ENCODE peak calls at places on chromosomes 11 and 22, in ten cellular contexts. One of them, this sample, is unnamed.

GRCh38 chr11:6427516-6427915 is 8.6 kb upstream of the APBB1 start:
- DNase-seq in stimulated activated CD4-positive, alpha-beta T cell treated with anti-CD3 and anti-CD28 coated beads, Interleukin-1b, Interleukin-23, amount 100 ng/mL, for 48 hours: no peak
- DNase-seq in nucleus accumbens: no peak
- DNase-seq in 8988T: no peak
- DNase-seq in NCI-H460: no peak
- DNase-seq in ecto neural progenitor cell: no peak
- DNase-seq in cortex of kidney: no peak
- DNase-seq in H1: no peak
- DNase-seq in B cell: no peak
- DNase-seq in HFFc6: no peak
- DNase-seq in this sample: no peak

GRCh38 chr11:64591257-64592233 is 525 bp downstream of the SLC22A12 start:
- DNase-seq in NCI-H460: no peak
- DNase-seq in nucleus accumbens: no peak
- DNase-seq in stimulated activated CD4-positive, alpha-beta T cell treated with anti-CD3 and anti-CD28 coated beads, Interleukin-1b, Interleukin-23, amount 100 ng/mL, for 48 hours: no peak
- DNase-seq in HFFc6: no peak
- DNase-seq in 8988T: no peak
- DNase-seq in H1: no peak
- DNase-seq in ecto neural progenitor cell: no peak
- DNase-seq in B cell: no peak
- DNase-seq in cortex of kidney: no peak
- DNase-seq in this sample: no peak

GRCh38 chr11:131999084-131999483 is 628.7 kb downstream of the NTM start:
- DNase-seq in cortex of kidney: no peak
- DNase-seq in stimulated activated CD4-positive, alpha-beta T cell treated with anti-CD3 and anti-CD28 coated beads, Interleukin-1b, Interleukin-23, amount 100 ng/mL, for 48 hours: no peak
- DNase-seq in HFFc6: peak
- DNase-seq in ecto neural progenitor cell: no peak
- DNase-seq in nucleus accumbens: peak
- DNase-seq in 8988T: no peak
- DNase-seq in NCI-H460: no peak
- DNase-seq in H1: no peak
- DNase-seq in B cell: no peak
- DNase-seq in this sample: no peak

GRCh38 chr11:61154528-61154927 is 6.7 kb downstream of the VPS37C start:
- DNase-seq in HFFc6: no peak
- DNase-seq in NCI-H460: no peak
- DNase-seq in cortex of kidney: no peak
- DNase-seq in B cell: no peak
- DNase-seq in H1: no peak
- DNase-seq in nucleus accumbens: no peak
- DNase-seq in 8988T: no peak
- DNase-seq in ecto neural progenitor cell: no peak
- DNase-seq in stimulated activated CD4-positive, alpha-beta T cell treated with anti-CD3 and anti-CD28 coated beads, Interleukin-1b, Interleukin-23, amount 100 ng/mL, for 48 hours: no peak
- DNase-seq in this sample: no peak

GRCh38 chr11:129249351-129249750 is 57.2 kb upstream of the ARHGAP32 start:
- DNase-seq in HFFc6: peak
- DNase-seq in 8988T: no peak
- DNase-seq in cortex of kidney: no peak
- DNase-seq in NCI-H460: no peak
- DNase-seq in nucleus accumbens: no peak
- DNase-seq in H1: no peak
- DNase-seq in ecto neural progenitor cell: no peak
- DNase-seq in B cell: no peak
- DNase-seq in stimulated activated CD4-positive, alpha-beta T cell treated with anti-CD3 and anti-CD28 coated beads, Interleukin-1b, Interleukin-23, amount 100 ng/mL, for 48 hours: no peak
- DNase-seq in this sample: peak

GRCh38 chr11:63872833-63873201 is 33.9 kb downstream of the MARK2 start:
- DNase-seq in stimulated activated CD4-positive, alpha-beta T cell treated with anti-CD3 and anti-CD28 coated beads, Interleukin-1b, Interleukin-23, amount 100 ng/mL, for 48 hours: no peak
- DNase-seq in HFFc6: no peak
- DNase-seq in NCI-H460: no peak
- DNase-seq in ecto neural progenitor cell: no peak
- DNase-seq in nucleus accumbens: no peak
- DNase-seq in 8988T: no peak
- DNase-seq in B cell: no peak
- DNase-seq in H1: no peak
- DNase-seq in cortex of kidney: no peak
- DNase-seq in this sample: no peak

GRCh38 chr11:63920870-63921417 is 4.0 kb upstream of the RCOR2 start:
- DNase-seq in HFFc6: no peak
- DNase-seq in cortex of kidney: no peak
- DNase-seq in 8988T: peak
- DNase-seq in NCI-H460: no peak
- DNase-seq in ecto neural progenitor cell: peak
- DNase-seq in nucleus accumbens: no peak
- DNase-seq in B cell: peak
- DNase-seq in H1: peak
- DNase-seq in stimulated activated CD4-positive, alpha-beta T cell treated with anti-CD3 and anti-CD28 coated beads, Interleukin-1b, Interleukin-23, amount 100 ng/mL, for 48 hours: peak
- DNase-seq in this sample: no peak

GRCh38 chr22:45202333-45203149 is 38.2 kb downstream of the KIAA0930 start:
- DNase-seq in ecto neural progenitor cell: no peak
- DNase-seq in HFFc6: no peak
- DNase-seq in NCI-H460: no peak
- DNase-seq in stimulated activated CD4-positive, alpha-beta T cell treated with anti-CD3 and anti-CD28 coated beads, Interleukin-1b, Interleukin-23, amount 100 ng/mL, for 48 hours: no peak
- DNase-seq in H1: no peak
- DNase-seq in B cell: no peak
- DNase-seq in nucleus accumbens: no peak
- DNase-seq in cortex of kidney: no peak
- DNase-seq in 8988T: no peak
- DNase-seq in this sample: no peak

GRCh38 chr22:44398791-44399190 is 86.0 kb upstream of the SHISAL1 start:
- DNase-seq in H1: peak
- DNase-seq in cortex of kidney: no peak
- DNase-seq in stimulated activated CD4-positive, alpha-beta T cell treated with anti-CD3 and anti-CD28 coated beads, Interleukin-1b, Interleukin-23, amount 100 ng/mL, for 48 hours: no peak
- DNase-seq in NCI-H460: no peak
- DNase-seq in nucleus accumbens: no peak
- DNase-seq in 8988T: no peak
- DNase-seq in ecto neural progenitor cell: peak
- DNase-seq in B cell: no peak
- DNase-seq in HFFc6: no peak
- DNase-seq in this sample: no peak

GRCh38 chr11:108596701-108597100 is 3.1 kb upstream of the EXPH5 start:
- DNase-seq in nucleus accumbens: no peak
- DNase-seq in 8988T: no peak
- DNase-seq in H1: no peak
- DNase-seq in cortex of kidney: no peak
- DNase-seq in stimulated activated CD4-positive, alpha-beta T cell treated with anti-CD3 and anti-CD28 coated beads, Interleukin-1b, Interleukin-23, amount 100 ng/mL, for 48 hours: no peak
- DNase-seq in B cell: no peak
- DNase-seq in HFFc6: no peak
- DNase-seq in ecto neural progenitor cell: no peak
- DNase-seq in NCI-H460: no peak
- DNase-seq in this sample: peak

GRCh38 chr11:97615541-97615940 is 1225.7 kb downstream of the JRKL start:
- DNase-seq in HFFc6: no peak
- DNase-seq in stimulated activated CD4-positive, alpha-beta T cell treated with anti-CD3 and anti-CD28 coated beads, Interleukin-1b, Interleukin-23, amount 100 ng/mL, for 48 hours: no peak
- DNase-seq in ecto neural progenitor cell: no peak
- DNase-seq in NCI-H460: no peak
- DNase-seq in B cell: no peak
- DNase-seq in nucleus accumbens: no peak
- DNase-seq in H1: no peak
- DNase-seq in 8988T: no peak
- DNase-seq in cortex of kidney: no peak
- DNase-seq in this sample: no peak

GRCh38 chr11:69360606-69361005 is 66.7 kb downstream of the MYEOV start:
- DNase-seq in NCI-H460: no peak
- DNase-seq in stimulated activated CD4-positive, alpha-beta T cell treated with anti-CD3 and anti-CD28 coated beads, Interleukin-1b, Interleukin-23, amount 100 ng/mL, for 48 hours: no peak
- DNase-seq in HFFc6: no peak
- DNase-seq in H1: peak
- DNase-seq in ecto neural progenitor cell: peak
- DNase-seq in 8988T: no peak
- DNase-seq in cortex of kidney: no peak
- DNase-seq in nucleus accumbens: no peak
- DNase-seq in B cell: no peak
- DNase-seq in this sample: no peak

GRCh38 chr22:43186272-43187170 is at the start of gene TTLL12:
- DNase-seq in HFFc6: peak
- DNase-seq in cortex of kidney: no peak
- DNase-seq in nucleus accumbens: peak
- DNase-seq in 8988T: peak
- DNase-seq in B cell: peak
- DNase-seq in ecto neural progenitor cell: peak
- DNase-seq in stimulated activated CD4-positive, alpha-beta T cell treated with anti-CD3 and anti-CD28 coated beads, Interleukin-1b, Interleukin-23, amount 100 ng/mL, for 48 hours: peak
- DNase-seq in NCI-H460: peak
- DNase-seq in H1: no peak
- DNase-seq in this sample: peak

GRCh38 chr11:68353669-68354068 is 41.3 kb downstream of the LRP5 start:
- DNase-seq in 8988T: no peak
- DNase-seq in HFFc6: no peak
- DNase-seq in ecto neural progenitor cell: no peak
- DNase-seq in H1: no peak
- DNase-seq in stimulated activated CD4-positive, alpha-beta T cell treated with anti-CD3 and anti-CD28 coated beads, Interleukin-1b, Interleukin-23, amount 100 ng/mL, for 48 hours: no peak
- DNase-seq in NCI-H460: no peak
- DNase-seq in cortex of kidney: no peak
- DNase-seq in B cell: no peak
- DNase-seq in nucleus accumbens: no peak
- DNase-seq in this sample: no peak

GRCh38 chr22:40040927-40041326 is 46.2 kb downstream of the FAM83F start:
- DNase-seq in nucleus accumbens: peak
- DNase-seq in H1: no peak
- DNase-seq in 8988T: no peak
- DNase-seq in HFFc6: peak
- DNase-seq in B cell: no peak
- DNase-seq in ecto neural progenitor cell: no peak
- DNase-seq in cortex of kidney: no peak
- DNase-seq in stimulated activated CD4-positive, alpha-beta T cell treated with anti-CD3 and anti-CD28 coated beads, Interleukin-1b, Interleukin-23, amount 100 ng/mL, for 48 hours: no peak
- DNase-seq in NCI-H460: no peak
- DNase-seq in this sample: peak

GRCh38 chr22:43859176-43859575 is 3.1 kb downstream of the SULT4A1 start:
- DNase-seq in nucleus accumbens: no peak
- DNase-seq in cortex of kidney: no peak
- DNase-seq in 8988T: no peak
- DNase-seq in HFFc6: no peak
- DNase-seq in ecto neural progenitor cell: no peak
- DNase-seq in stimulated activated CD4-positive, alpha-beta T cell treated with anti-CD3 and anti-CD28 coated beads, Interleukin-1b, Interleukin-23, amount 100 ng/mL, for 48 hours: no peak
- DNase-seq in H1: no peak
- DNase-seq in NCI-H460: no peak
- DNase-seq in B cell: no peak
- DNase-seq in this sample: no peak

GRCh38 chr11:130062030-130062429 is 7.7 kb upstream of the APLP2 start:
- DNase-seq in ecto neural progenitor cell: no peak
- DNase-seq in nucleus accumbens: no peak
- DNase-seq in stimulated activated CD4-positive, alpha-beta T cell treated with anti-CD3 and anti-CD28 coated beads, Interleukin-1b, Interleukin-23, amount 100 ng/mL, for 48 hours: no peak
- DNase-seq in cortex of kidney: no peak
- DNase-seq in B cell: no peak
- DNase-seq in H1: no peak
- DNase-seq in HFFc6: no peak
- DNase-seq in NCI-H460: no peak
- DNase-seq in 8988T: no peak
- DNase-seq in this sample: no peak

GRCh38 chr11:127027000-127027399 is 26.4 kb upstream of the KIRREL3 start:
- DNase-seq in H1: no peak
- DNase-seq in HFFc6: no peak
- DNase-seq in nucleus accumbens: no peak
- DNase-seq in ecto neural progenitor cell: no peak
- DNase-seq in cortex of kidney: no peak
- DNase-seq in B cell: no peak
- DNase-seq in stimulated activated CD4-positive, alpha-beta T cell treated with anti-CD3 and anti-CD28 coated beads, Interleukin-1b, Interleukin-23, amount 100 ng/mL, for 48 hours: no peak
- DNase-seq in NCI-H460: no peak
- DNase-seq in 8988T: no peak
- DNase-seq in this sample: no peak

GRCh38 chr22:49730656-49731055 is 97.0 kb downstream of the BRD1 start:
- DNase-seq in B cell: no peak
- DNase-seq in cortex of kidney: no peak
- DNase-seq in stimulated activated CD4-positive, alpha-beta T cell treated with anti-CD3 and anti-CD28 coated beads, Interleukin-1b, Interleukin-23, amount 100 ng/mL, for 48 hours: no peak
- DNase-seq in ecto neural progenitor cell: no peak
- DNase-seq in 8988T: no peak
- DNase-seq in H1: no peak
- DNase-seq in NCI-H460: no peak
- DNase-seq in HFFc6: no peak
- DNase-seq in nucleus accumbens: no peak
- DNase-seq in this sample: no peak

GRCh38 chr11:110428956-110429613 is 663 bp upstream of the FDX1 start:
- DNase-seq in B cell: peak
- DNase-seq in ecto neural progenitor cell: no peak
- DNase-seq in stimulated activated CD4-positive, alpha-beta T cell treated with anti-CD3 and anti-CD28 coated beads, Interleukin-1b, Interleukin-23, amount 100 ng/mL, for 48 hours: no peak
- DNase-seq in cortex of kidney: no peak
- DNase-seq in HFFc6: no peak
- DNase-seq in H1: no peak
- DNase-seq in nucleus accumbens: no peak
- DNase-seq in 8988T: no peak
- DNase-seq in NCI-H460: no peak
- DNase-seq in this sample: no peak

This sample was measured in EH.